ENCODE peak calls at places on chromosomes 16 and 17, in five cellular contexts. One of them, this sample, is unnamed.
A peak's percentile ranks its signal among the peaks of the same experiment; 100 is the strongest.

GRCh38 chr17:75915268-75915667 is 10.6 kb upstream of the MRPL38 start:
- DNase-seq in NCI-H774: no peak
- DNase-seq in fibroblast of lung: no peak
- DNase-seq in RWPE1: no peak
- DNase-seq in KG1: no peak
- DNase-seq in this sample: no peak

GRCh38 chr17:36089888-36090836 is at the start of gene CCL3:
- DNase-seq in NCI-H774: no peak
- DNase-seq in fibroblast of lung: no peak
- DNase-seq in RWPE1: no peak
- DNase-seq in KG1: no peak
- DNase-seq in this sample: no peak

GRCh38 chr17:39831588-39831987 is 32.5 kb downstream of the IKZF3 start:
- DNase-seq in RWPE1: no peak
- DNase-seq in KG1: no peak
- DNase-seq in fibroblast of lung: no peak
- DNase-seq in NCI-H774: no peak
- DNase-seq in this sample: no peak

GRCh38 chr16:89369266-89369895 is 121.0 kb downstream of the ANKRD11 start:
- DNase-seq in fibroblast of lung: no peak
- DNase-seq in NCI-H774: no peak
- DNase-seq in RWPE1: no peak
- DNase-seq in KG1: no peak
- DNase-seq in this sample: no peak

GRCh38 chr16:3487521-3488410 is 7.5 kb downstream of the C16orf90 start:
- DNase-seq in NCI-H774: no peak
- DNase-seq in KG1: no peak
- DNase-seq in fibroblast of lung: no peak
- DNase-seq in RWPE1: no peak
- DNase-seq in this sample: no peak

GRCh38 chr16:71540-72341 is 690 bp downstream of the RHBDF1 start:
- DNase-seq in fibroblast of lung: peak; percentile 74
- DNase-seq in RWPE1: peak; percentile 96
- DNase-seq in KG1: no peak
- DNase-seq in NCI-H774: no peak
- DNase-seq in this sample: no peak

GRCh38 chr16:88532434-88533241 is 37.6 kb upstream of the ZC3H18 start:
- DNase-seq in KG1: no peak
- DNase-seq in fibroblast of lung: no peak
- DNase-seq in NCI-H774: no peak
- DNase-seq in RWPE1: no peak
- DNase-seq in this sample: no peak

GRCh38 chr16:27582883-27583282 is 32.9 kb downstream of the KATNIP start:
- DNase-seq in NCI-H774: no peak
- DNase-seq in RWPE1: no peak
- DNase-seq in KG1: no peak
- DNase-seq in fibroblast of lung: no peak
- DNase-seq in this sample: no peak

GRCh38 chr16:86118467-86119307 is 219.7 kb downstream of the IRF8 start:
- DNase-seq in RWPE1: no peak
- DNase-seq in fibroblast of lung: peak; percentile 24
- DNase-seq in KG1: no peak
- DNase-seq in NCI-H774: no peak
- DNase-seq in this sample: peak; percentile 10

GRCh38 chr17:17781591-17782424 is 55.0 kb downstream of the SREBF1 start:
- DNase-seq in fibroblast of lung: peak; percentile 67
- DNase-seq in NCI-H774: peak; percentile 24
- DNase-seq in RWPE1: peak; percentile 78
- DNase-seq in KG1: no peak
- DNase-seq in this sample: peak; percentile 82

GRCh38 chr16:59067207-59067606 is 333.1 kb upstream of the GOT2 start:
- DNase-seq in NCI-H774: no peak
- DNase-seq in fibroblast of lung: no peak
- DNase-seq in RWPE1: no peak
- DNase-seq in KG1: peak; percentile 90
- DNase-seq in this sample: no peak

GRCh38 chr17:34386343-34386924 is 23.4 kb upstream of the CCL1 start:
- DNase-seq in RWPE1: no peak
- DNase-seq in fibroblast of lung: no peak
- DNase-seq in KG1: no peak
- DNase-seq in NCI-H774: no peak
- DNase-seq in this sample: no peak

GRCh38 chr16:48064971-48065370 is 90.8 kb downstream of the ABCC12 start:
- DNase-seq in KG1: no peak
- DNase-seq in fibroblast of lung: no peak
- DNase-seq in RWPE1: no peak
- DNase-seq in NCI-H774: no peak
- DNase-seq in this sample: no peak

GRCh38 chr16:48206594-48207242 is 37.4 kb upstream of the LONP2 start:
- DNase-seq in KG1: no peak
- DNase-seq in RWPE1: peak; percentile 37
- DNase-seq in NCI-H774: no peak
- DNase-seq in fibroblast of lung: peak; percentile 23
- DNase-seq in this sample: no peak

GRCh38 chr17:41762841-41763240 is 23.7 kb downstream of the JUP start:
- DNase-seq in fibroblast of lung: no peak
- DNase-seq in NCI-H774: no peak
- DNase-seq in KG1: no peak
- DNase-seq in RWPE1: no peak
- DNase-seq in this sample: no peak

GRCh38 chr16:11618107-11618717 is 31.5 kb upstream of the LITAF start:
- DNase-seq in fibroblast of lung: no peak
- DNase-seq in RWPE1: no peak
- DNase-seq in KG1: no peak
- DNase-seq in NCI-H774: no peak
- DNase-seq in this sample: no peak